ENCODE peak calls at places on chromosomes 6 and 20, in ten cellular contexts. U, B, L, E, D, Y, A, R, K and Q are unnamed samples.

GRCh38 chr6:33139596-33140206 is 52.6 kb downstream of the COL11A2 start:
- DNase-seq in U (no peak), B (no peak), L (no peak), E (no peak), D (no peak), Y (no peak), A (no peak), R (no peak), K (no peak), Q (no peak)

GRCh38 chr20:33267691-33268090 is 15.3 kb upstream of the BPIFB1 start:
- DNase-seq in U (no peak), B (no peak), L (no peak), E (no peak), D (no peak), Y (no peak), A (no peak), R (no peak), K (no peak), Q (no peak)

GRCh38 chr6:80767808-80768207 is 661.3 kb downstream of the BCKDHB start:
- DNase-seq in U (peak; percentile 62), B (no peak), L (no peak), E (peak; percentile 79), D (no peak), Y (no peak), A (no peak), R (no peak), K (no peak), Q (no peak)

GRCh38 chr20:63029358-63030121 is 22.8 kb upstream of the BHLHE23 start:
- DNase-seq in U (peak; percentile 4), B (peak; percentile 77), L (peak; percentile 43), E (no peak), D (peak; percentile 65), Y (no peak), A (no peak), R (no peak), K (no peak), Q (no peak)

GRCh38 chr6:4327841-4328240 is 192.5 kb upstream of the ECI2 start:
- DNase-seq in U (no peak), B (no peak), L (no peak), E (no peak), D (no peak), Y (no peak), A (no peak), R (no peak), K (no peak), Q (no peak)

GRCh38 chr6:32794510-32794909 is 22.3 kb downstream of the HLA-DOB start:
- DNase-seq in U (no peak), B (no peak), L (no peak), E (no peak), D (no peak), Y (no peak), A (no peak), R (no peak), K (no peak), Q (no peak)

GRCh38 chr6:139847322-139847797 is 472.9 kb upstream of the CITED2 start:
- DNase-seq in U (no peak), B (no peak), L (no peak), E (no peak), D (no peak), Y (no peak), A (no peak), R (no peak), K (no peak), Q (peak; percentile 14)

GRCh38 chr20:50311308-50312001 is 120.8 kb downstream of the CEBPB start:
- DNase-seq in U (no peak), B (no peak), L (no peak), E (no peak), D (no peak), Y (no peak), A (no peak), R (no peak), K (no peak), Q (no peak)

GRCh38 chr20:13220194-13220856 is 749 bp upstream of the ISM1 start:
- DNase-seq in U (peak; percentile 45), B (peak; percentile 86), L (no peak), E (peak; percentile 15), D (peak; percentile 76), Y (peak; percentile 27), A (no peak), R (no peak), K (peak; percentile 52), Q (no peak)

GRCh38 chr20:37095108-37095608 is 639 bp downstream of the RBL1 start:
- DNase-seq in U (no peak), B (no peak), L (peak; percentile 74), E (peak; percentile 5), D (peak; percentile 24), Y (peak; percentile 74), A (no peak), R (no peak), K (peak; percentile 27), Q (no peak)

GRCh38 chr20:13009682-13010406 is 1.1 kb downstream of the SPTLC3 start:
- DNase-seq in U (no peak), B (no peak), L (no peak), E (peak; percentile 91), D (no peak), Y (peak; percentile 4), A (no peak), R (peak; percentile 34), K (no peak), Q (no peak)

GRCh38 chr20:47258745-47259695 is 97.5 kb downstream of the ZMYND8 start:
- DNase-seq in U (peak; percentile 53), B (no peak), L (no peak), E (no peak), D (no peak), Y (no peak), A (no peak), R (no peak), K (no peak), Q (no peak)

GRCh38 chr6:170130201-170130621 is 160.7 kb downstream of the DLL1 start:
- DNase-seq in U (peak; percentile 48), B (no peak), L (no peak), E (no peak), D (no peak), Y (no peak), A (no peak), R (no peak), K (no peak), Q (no peak)

GRCh38 chr20:18057106-18057993 is at the start of gene OVOL2:
- DNase-seq in U (no peak), B (peak; percentile 52), L (no peak), E (no peak), D (peak; percentile 46), Y (no peak), A (no peak), R (no peak), K (peak; percentile 50), Q (peak; percentile 90)

GRCh38 chr20:11849976-11850670 is 67.6 kb upstream of the BTBD3 start:
- DNase-seq in U (no peak), B (no peak), L (no peak), E (no peak), D (no peak), Y (no peak), A (no peak), R (no peak), K (peak; percentile 30), Q (no peak)

GRCh38 chr20:44411757-44412401 is 56.4 kb downstream of the HNF4A start:
- DNase-seq in U (no peak), B (no peak), L (no peak), E (no peak), D (no peak), Y (no peak), A (no peak), R (no peak), K (no peak), Q (no peak)

GRCh38 chr6:163579880-163580295 is 165.4 kb downstream of the QKI start:
- DNase-seq in U (no peak), B (no peak), L (no peak), E (no peak), D (peak; percentile 39), Y (no peak), A (no peak), R (no peak), K (no peak), Q (no peak)

GRCh38 chr20:10667560-10668167 is 6.1 kb downstream of the JAG1 start:
- DNase-seq in U (no peak), B (no peak), L (no peak), E (no peak), D (peak; percentile 81), Y (no peak), A (no peak), R (no peak), K (no peak), Q (peak; percentile 98)

GRCh38 chr6:126721581-126722145 is 381.7 kb downstream of the CENPW start:
- DNase-seq in U (no peak), B (no peak), L (no peak), E (peak; percentile 60), D (no peak), Y (no peak), A (no peak), R (no peak), K (no peak), Q (no peak)

GRCh38 chr6:107154131-107154906 is 39.0 kb upstream of the BEND3 start:
- DNase-seq in U (no peak), B (peak; percentile 76), L (no peak), E (no peak), D (peak; percentile 85), Y (no peak), A (no peak), R (no peak), K (no peak), Q (peak; percentile 90)

GRCh38 chr6:164929155-164929977 is 380.0 kb downstream of the C6orf118 start:
- DNase-seq in U (no peak), B (no peak), L (no peak), E (no peak), D (no peak), Y (no peak), A (no peak), R (no peak), K (no peak), Q (no peak)

GRCh38 chr6:72787521-72788031 is 165.7 kb downstream of the KCNQ5 start:
- DNase-seq in U (no peak), B (no peak), L (no peak), E (peak; percentile 57), D (peak; percentile 36), Y (no peak), A (no peak), R (no peak), K (peak; percentile 12), Q (no peak)

GRCh38 chr6:108502826-108503225 is 57.9 kb upstream of the FOXO3 start:
- DNase-seq in U (no peak), B (no peak), L (no peak), E (no peak), D (no peak), Y (no peak), A (no peak), R (no peak), K (no peak), Q (no peak)

GRCh38 chr6:35381132-35381531 is 38.8 kb downstream of the PPARD start:
- DNase-seq in U (no peak), B (no peak), L (no peak), E (no peak), D (no peak), Y (no peak), A (no peak), R (no peak), K (no peak), Q (no peak)

GRCh38 chr6:14423330-14423729 is 305.8 kb downstream of the CD83 start:
- DNase-seq in U (no peak), B (no peak), L (no peak), E (no peak), D (no peak), Y (no peak), A (no peak), R (no peak), K (no peak), Q (no peak)

GRCh38 chr6:97000138-97000537 is 75.6 kb downstream of the KLHL32 start:
- DNase-seq in U (no peak), B (no peak), L (no peak), E (no peak), D (no peak), Y (no peak), A (no peak), R (no peak), K (no peak), Q (no peak)

GRCh38 chr6:85394853-85395538 is 54.9 kb upstream of the NT5E start:
- DNase-seq in U (no peak), B (no peak), L (no peak), E (no peak), D (no peak), Y (no peak), A (no peak), R (no peak), K (no peak), Q (no peak)

GRCh38 chr20:23273776-23274175 is 76.8 kb upstream of the NXT1 start:
- DNase-seq in U (no peak), B (no peak), L (no peak), E (no peak), D (no peak), Y (no peak), A (no peak), R (no peak), K (no peak), Q (no peak)